ENCODE peak calls at places on chromosomes 5 and 9, in six cellular contexts. M is osteoblast, Y is IMR-90, P is brain microvascular endothelial cell, I is ovary, C is right atrium auricular region. T is an unnamed sample.
A peak's percentile ranks its signal among the peaks of the same experiment; 100 is the strongest.

GRCh38 chr9:106420511-106420944 is 442.4 kb upstream of the ZNF462 start:
- DNase-seq in Y (no peak), C (no peak), M (no peak), I (no peak), P (peak; percentile 7), T (no peak)

GRCh38 chr9:82410306-82410705 is 421.7 kb downstream of the SPATA31D1 start:
- DNase-seq in Y (peak; percentile 75), C (no peak), P (no peak), I (no peak), M (no peak), T (no peak)

GRCh38 chr9:137812356-137813023 is 65.1 kb upstream of the CACNA1B start:
- DNase-seq in Y (no peak), P (no peak), C (no peak), I (no peak), M (peak; percentile 88), T (no peak)

GRCh38 chr9:19186240-19186639 is 44.3 kb upstream of the DENND4C start:
- DNase-seq in P (no peak), I (no peak), C (no peak), M (no peak), Y (no peak), T (no peak)

GRCh38 chr9:128629852-128630545 is 26.6 kb downstream of the DYNC2I2 start:
- DNase-seq in Y (no peak), C (no peak), I (no peak), M (peak; percentile 90), P (no peak), T (no peak)

GRCh38 chr5:57102189-57102904 is 71.5 kb upstream of the GPBP1 start:
- DNase-seq in I (no peak), P (no peak), C (no peak), M (no peak), Y (no peak), T (no peak)

GRCh38 chr9:22117511-22118388 is 108.6 kb upstream of the CDKN2B start:
- DNase-seq in M (peak; percentile 13), C (no peak), Y (peak; percentile 83), P (peak; percentile 84), I (peak; percentile 18), T (no peak)

GRCh38 chr5:147216552-147217154 is 18.2 kb upstream of the STK32A start:
- DNase-seq in Y (no peak), M (no peak), I (no peak), P (no peak), C (no peak), T (no peak)

GRCh38 chr9:29006603-29007002 is 1433.3 kb upstream of the C9orf72 start:
- DNase-seq in P (no peak), I (no peak), M (no peak), C (no peak), Y (no peak), T (no peak)

GRCh38 chr5:27494845-27495244 is 456.5 kb upstream of the CDH9 start:
- DNase-seq in P (no peak), M (no peak), C (no peak), I (no peak), Y (no peak), T (no peak)

GRCh38 chr5:14208071-14209021 is 65.2 kb downstream of the TRIO start:
- DNase-seq in I (no peak), Y (peak; percentile 94), M (no peak), P (peak; percentile 79), C (no peak), T (no peak)

GRCh38 chr5:91636351-91636750 is 253.2 kb upstream of the ARRDC3 start:
- DNase-seq in I (no peak), Y (no peak), P (no peak), M (no peak), C (no peak), T (no peak)

GRCh38 chr5:63053019-63053638 is 474.5 kb downstream of the LRRC70 start:
- DNase-seq in C (peak; percentile 64), P (no peak), Y (no peak), I (peak; percentile 72), M (no peak), T (no peak)

DNA sequence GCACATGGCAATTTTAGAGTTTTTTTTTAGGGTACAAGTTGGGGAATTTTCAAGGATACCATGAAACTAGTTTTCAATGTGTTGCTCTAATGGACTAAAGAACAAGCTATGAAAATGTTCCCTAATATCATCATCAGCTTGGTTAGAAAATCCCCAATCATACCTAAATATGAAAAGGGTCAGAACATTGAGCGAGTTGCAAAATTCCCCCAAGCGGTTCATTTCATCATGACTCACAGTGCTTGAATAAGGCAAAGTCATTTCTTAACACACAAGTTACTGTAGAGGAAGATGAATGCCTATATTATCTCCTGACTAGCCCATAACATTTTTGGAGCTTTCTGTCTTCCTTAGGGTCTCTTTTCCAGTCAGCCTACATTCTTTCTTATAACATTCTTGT is 62.7 kb downstream of the ST8SIA4 start:
- DNase-seq in M (no peak), Y (peak; percentile 35), P (peak; percentile 61), I (no peak), C (no peak), T (no peak)
- TF ChIP-seq CTCF in M (no peak), Y (no peak), P (no peak), I (no peak), C (no peak), T (peak; percentile 13)

DNA sequence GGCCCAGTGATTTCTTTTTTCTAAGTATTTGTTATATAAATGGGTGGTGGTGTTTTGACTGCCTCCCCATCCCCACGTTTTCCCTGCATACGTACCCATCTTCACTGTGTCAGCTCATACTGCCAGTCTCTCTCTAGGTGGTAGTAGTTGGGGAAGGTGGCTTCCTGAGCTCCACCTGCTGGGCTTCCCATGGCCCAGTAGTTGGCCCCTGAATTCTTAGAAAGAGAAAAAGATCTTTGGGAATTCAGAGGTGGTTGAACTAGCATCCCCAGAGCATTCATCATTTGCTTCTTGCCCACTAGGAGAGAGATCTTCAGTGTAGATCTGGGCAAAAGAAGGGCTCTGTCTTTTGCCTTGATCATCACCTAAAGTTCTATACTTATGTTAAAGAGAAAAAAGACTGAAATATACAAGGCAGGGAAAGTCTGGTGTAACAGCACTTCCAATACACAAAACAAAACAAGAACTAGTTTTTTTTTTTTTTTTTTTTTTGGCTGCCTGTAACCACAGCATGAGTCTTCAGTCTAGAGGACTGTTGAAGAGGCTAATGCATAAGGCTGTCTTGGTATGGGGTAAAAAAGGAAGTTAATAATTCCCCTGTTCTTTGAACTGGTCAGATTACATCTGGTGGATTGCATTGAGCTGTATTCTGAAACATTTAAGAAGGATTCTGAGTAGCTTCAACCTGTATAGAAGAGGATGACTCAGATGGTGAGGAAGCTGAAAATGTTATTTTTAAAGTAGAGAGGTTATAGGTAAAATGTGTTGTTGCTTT is 128.7 kb downstream of the ATG10 start:
- DNase-seq in I (no peak), Y (peak; percentile 55), M (peak; percentile 18), C (no peak), P (no peak), T (no peak)
- TF ChIP-seq CTCF in I (no peak), Y (no peak), M (no peak), C (no peak), P (peak; percentile 2), T (no peak)

GRCh38 chr9:114417511-114417910 is 29.7 kb upstream of the AKNA start:
- DNase-seq in C (no peak), M (peak; percentile 93), I (no peak), Y (peak; percentile 77), P (peak; percentile 23), T (no peak)
- TF ChIP-seq CTCF in C (no peak), M (peak; percentile 31), I (no peak), Y (peak; percentile 47), P (no peak), T (no peak)

GRCh38 chr5:144072518-144072927 is 97.9 kb downstream of the YIPF5 start:
- DNase-seq in M (peak; percentile 47), C (no peak), Y (peak; percentile 84), P (peak; percentile 32), I (no peak), T (no peak)

GRCh38 chr5:144076521-144077083 is 93.9 kb downstream of the YIPF5 start:
- DNase-seq in I (no peak), C (no peak), Y (no peak), M (no peak), P (no peak), T (no peak)
- TF ChIP-seq CTCF in I (no peak), C (no peak), Y (no peak), M (no peak), P (no peak), T (no peak)

GRCh38 chr5:133487093-133487492 is 125.2 kb downstream of the FSTL4 start:
- DNase-seq in P (no peak), M (no peak), C (no peak), I (no peak), Y (no peak), T (no peak)

GRCh38 chr5:133485468-133485867 is 126.9 kb downstream of the FSTL4 start:
- DNase-seq in M (no peak), Y (no peak), C (no peak), I (no peak), P (no peak), T (no peak)

GRCh38 chr5:133489632-133490031 is 122.7 kb downstream of the FSTL4 start:
- DNase-seq in P (no peak), C (no peak), I (no peak), Y (no peak), M (no peak), T (no peak)
- TF ChIP-seq CTCF in P (no peak), C (no peak), I (no peak), Y (no peak), M (no peak), T (no peak)

GRCh38 chr9:38092200-38092524 is 23.1 kb upstream of the SHB start:
- DNase-seq in I (no peak), C (no peak), Y (no peak), M (no peak), P (no peak), T (peak; percentile 25)

GRCh38 chr9:38090170-38090569 is 21.1 kb upstream of the SHB start:
- DNase-seq in I (no peak), C (peak; percentile 30), P (no peak), M (no peak), Y (no peak), T (peak; percentile 20)

GRCh38 chr9:38089387-38090165 is 20.5 kb upstream of the SHB start:
- DNase-seq in I (no peak), C (peak; percentile 30), M (peak; percentile 85), P (no peak), Y (no peak), T (peak; percentile 44)

GRCh38 chr9:38094165-38094564 is 25.1 kb upstream of the SHB start:
- DNase-seq in M (no peak), C (peak; percentile 52), I (no peak), Y (no peak), P (no peak), T (peak; percentile 22)

GRCh38 chr9:38091310-38092199 is 22.5 kb upstream of the SHB start:
- DNase-seq in C (peak; percentile 42), P (no peak), M (no peak), I (no peak), Y (no peak), T (peak; percentile 36)
- TF ChIP-seq CTCF in C (no peak), P (no peak), M (no peak), I (no peak), Y (no peak), T (no peak)

GRCh38 chr5:156142867-156143266 is 184.1 kb upstream of the SGCD start:
- DNase-seq in I (no peak), M (no peak), Y (no peak), C (no peak), P (no peak), T (no peak)
- TF ChIP-seq CTCF in I (no peak), M (no peak), Y (no peak), C (no peak), P (no peak), T (no peak)

T was measured in type B pancreatic cell.